ENCODE peak calls at places on chromosome 15, in six cellular contexts. R is Caki2; J is MCF 10A; S is stimulated activated CD8-positive, alpha-beta memory T cell treated with anti-CD3 and anti-CD28 coated beads, Interleukin-2, amount 100 ng/mL, for 48 hours; E is aorta; B is NCI-H510A treated with DMSO at 0.1 percent for 48 hours. P is an unnamed sample.

GRCh38 chr15:31501536-31502157 is 175.0 kb downstream of the KLF13 start:
- DNase-seq in S (no peak), R (no peak), E (no peak), B (no peak), J (no peak), P (no peak)

GRCh38 chr15:33844597-33844996 is 123.7 kb upstream of the CHRM5 start:
- DNase-seq in S (no peak), R (no peak), J (no peak), E (no peak), B (no peak), P (no peak)

GRCh38 chr15:77373441-77373840 is 46.5 kb downstream of the PEAK1 start:
- DNase-seq in R (no peak), B (no peak), E (no peak), S (no peak), J (no peak), P (no peak)

GRCh38 chr15:60651734-60652141 is 172.8 kb upstream of the ICE2 start:
- DNase-seq in B (peak; percentile 84), S (no peak), E (no peak), J (no peak), R (no peak), P (no peak)

GRCh38 chr15:39172380-39173281 is 408.2 kb upstream of the THBS1 start:
- DNase-seq in R (no peak), J (no peak), B (peak; percentile 28), E (no peak), S (no peak), P (no peak)

GRCh38 chr15:67850995-67851535 is 11.2 kb upstream of the RNU6-1 start:
- DNase-seq in J (peak; percentile 89), B (no peak), S (no peak), R (no peak), E (no peak), P (no peak)

GRCh38 chr15:79874242-79874641 is 22.6 kb downstream of the MTHFS start:
- DNase-seq in J (no peak), R (peak; percentile 51), S (no peak), B (no peak), E (no peak), P (no peak)

GRCh38 chr15:99137111-99137546 is 32.2 kb downstream of the SYNM start:
- DNase-seq in S (no peak), B (peak; percentile 45), J (no peak), E (no peak), R (no peak), P (no peak)

GRCh38 chr15:42608110-42608531 is 32.7 kb downstream of the STARD9 start:
- DNase-seq in J (no peak), S (peak; percentile 27), B (no peak), E (no peak), R (no peak), P (no peak)

GRCh38 chr15:94930945-94931344 is 699.6 kb downstream of the MCTP2 start:
- DNase-seq in S (no peak), R (no peak), J (no peak), E (no peak), B (no peak), P (no peak)

GRCh38 chr15:48647963-48648362 is 2.5 kb upstream of the FBN1 start:
- DNase-seq in J (peak; percentile 8), S (no peak), R (peak; percentile 15), E (no peak), B (no peak), P (no peak)

GRCh38 chr15:47991376-47991775 is 129.4 kb upstream of the SLC24A5 start:
- DNase-seq in J (no peak), E (peak; percentile 51), S (no peak), B (no peak), R (no peak), P (no peak)

GRCh38 chr15:81024265-81024875 is 23.6 kb downstream of the TLNRD1 start:
- DNase-seq in S (no peak), R (no peak), E (peak; percentile 52), B (peak; percentile 26), J (no peak), P (no peak)

GRCh38 chr15:60389261-60390077 is 8.3 kb downstream of the ANXA2 start:
- DNase-seq in J (peak; percentile 33), B (no peak), R (peak; percentile 25), S (no peak), E (no peak), P (no peak)

GRCh38 chr15:66581972-66582537 is 16.3 kb upstream of the LCTL start:
- DNase-seq in B (no peak), S (no peak), R (no peak), J (no peak), E (no peak), P (no peak)

GRCh38 chr15:74129411-74130088 is 836 bp upstream of the ISLR2 start:
- DNase-seq in S (no peak), B (no peak), E (no peak), R (no peak), J (no peak), P (no peak)

GRCh38 chr15:56844892-56845291 is 73.6 kb upstream of the TCF12 start:
- DNase-seq in J (no peak), B (no peak), R (no peak), S (no peak), E (no peak), P (no peak)

GRCh38 chr15:72934006-72934405 is 118.3 kb upstream of the NEO1 start:
- DNase-seq in B (no peak), S (no peak), E (no peak), J (no peak), R (no peak), P (no peak)

GRCh38 chr15:65258863-65259262 is 27.8 kb downstream of the PARP16 start:
- DNase-seq in S (no peak), R (no peak), E (no peak), J (no peak), B (no peak), P (no peak)

GRCh38 chr15:68590721-68591389 is 12.1 kb downstream of the CORO2B start:
- DNase-seq in J (no peak), R (no peak), S (no peak), B (no peak), E (no peak), P (no peak)

GRCh38 chr15:35618260-35619188 is 72.6 kb upstream of the DPH6 start:
- DNase-seq in R (no peak), E (no peak), S (no peak), J (no peak), B (no peak), P (no peak)

GRCh38 chr15:98881526-98882517 is 125.8 kb downstream of the PGPEP1L start:
- DNase-seq in J (peak; percentile 75), E (no peak), R (peak; percentile 42), B (no peak), S (no peak), P (no peak)

GRCh38 chr15:99138491-99138982 is 33.7 kb downstream of the SYNM start:
- DNase-seq in B (no peak), R (no peak), J (no peak), E (no peak), S (no peak), P (no peak)

GRCh38 chr15:61994216-61994615 is 66.0 kb downstream of the VPS13C start:
- DNase-seq in B (no peak), E (no peak), J (peak; percentile 3), S (no peak), R (no peak), P (no peak)

GRCh38 chr15:88250826-88251225 is 5.7 kb downstream of the NTRK3 start:
- DNase-seq in R (no peak), S (no peak), E (no peak), J (no peak), B (no peak), P (no peak)

GRCh38 chr15:78726870-78727551 is 84.3 kb downstream of the ADAMTS7 start:
- DNase-seq in R (peak; percentile 96), E (no peak), S (no peak), J (peak; percentile 71), B (no peak), P (no peak)

GRCh38 chr15:67079361-67079760 is 14.0 kb downstream of the SMAD3 start:
- DNase-seq in E (no peak), R (no peak), J (no peak), S (no peak), B (no peak), P (no peak)

GRCh38 chr15:90192961-90193786 is 8.0 kb upstream of the SEMA4B start:
- DNase-seq in E (peak; percentile 61), J (no peak), B (no peak), S (no peak), R (no peak), P (no peak)

GRCh38 chr15:74768099-74768770 is 13.6 kb upstream of the CSK start:
- DNase-seq in E (no peak), J (no peak), B (no peak), S (no peak), R (no peak), P (no peak)

GRCh38 chr15:101070502-101071273 is 151.5 kb downstream of the LRRK1 start:
- DNase-seq in B (no peak), R (peak; percentile 51), J (peak; percentile 79), S (no peak), E (no peak), P (no peak)

GRCh38 chr15:70569139-70569717 is 194.1 kb downstream of the UACA start:
- DNase-seq in J (peak; percentile 91), R (peak; percentile 38), S (no peak), E (no peak), B (no peak), P (no peak)

GRCh38 chr15:27884726-27885125 is 214.4 kb downstream of the OCA2 start:
- DNase-seq in J (no peak), S (no peak), B (no peak), E (no peak), R (no peak), P (no peak)

GRCh38 chr15:69480932-69481331 is 28.3 kb downstream of the RPLP1 start:
- DNase-seq in J (no peak), E (no peak), S (no peak), B (no peak), R (peak; percentile 11), P (no peak)

GRCh38 chr15:70262591-70263274 is 165.0 kb upstream of the TLE3 start:
- DNase-seq in B (no peak), E (peak; percentile 77), J (no peak), R (no peak), S (no peak), P (no peak)

GRCh38 chr15:38670142-38671002 is 105.8 kb upstream of the RASGRP1 start:
- DNase-seq in R (no peak), E (no peak), J (no peak), S (no peak), B (no peak), P (no peak)

GRCh38 chr15:50886139-50886467 is 22.4 kb upstream of the AP4E1 start:
- DNase-seq in J (no peak), B (no peak), R (no peak), E (no peak), S (no peak), P (no peak)

GRCh38 chr15:85832389-85832788 is 37.7 kb upstream of the KLHL25 start:
- DNase-seq in J (no peak), S (no peak), E (no peak), B (no peak), R (no peak), P (no peak)

GRCh38 chr15:51874751-51875644 is 45.5 kb downstream of the TMOD3 start:
- DNase-seq in J (peak; percentile 98), B (no peak), E (no peak), S (no peak), R (peak; percentile 85), P (no peak)

GRCh38 chr15:60701261-60702019 is 222.5 kb upstream of the ICE2 start:
- DNase-seq in S (no peak), E (no peak), B (no peak), J (no peak), R (no peak), P (no peak)

P was measured in neuronal stem cell.